ENCODE peak calls at places on chromosomes 13 and 19, in five cellular contexts. T, G, I, A and C are unnamed samples.

GRCh38 chr13:45441633-45442032 is 23.1 kb upstream of the COG3 start:
- DNase-seq in T (no peak), G (peak), I (peak), A (peak), C (no peak)

GRCh38 chr13:29573190-29573589 is 22.3 kb downstream of the SLC7A1 start:
- DNase-seq in T (no peak), G (peak), I (peak), A (peak), C (peak)

GRCh38 chr19:42255766-42256750 is 1.1 kb upstream of the ERF start:
- DNase-seq in T (peak), G (peak), I (peak), A (no peak), C (peak)

GRCh38 chr13:59112375-59112774 is 1051.4 kb downstream of the DIAPH3 start:
- DNase-seq in T (no peak), G (peak), I (no peak), A (no peak), C (no peak)

GRCh38 chr13:110320645-110321044 is 13.6 kb downstream of the COL4A2 start:
- DNase-seq in T (no peak), G (no peak), I (no peak), A (no peak), C (no peak)

GRCh38 chr13:96958286-96958891 is 35.9 kb downstream of the OXGR1 start:
- DNase-seq in T (peak), G (peak), I (peak), A (peak), C (no peak)

GRCh38 chr13:76991796-76992547 is at the start of gene CLN5:
- DNase-seq in T (peak), G (peak), I (peak), A (peak), C (peak)

GRCh38 chr19:19655641-19656343 is 7.7 kb downstream of the ATP13A1 start:
- DNase-seq in T (no peak), G (no peak), I (no peak), A (no peak), C (no peak)

GRCh38 chr13:25922373-25922772 is 129.4 kb downstream of the SHISA2 start:
- DNase-seq in T (no peak), G (no peak), I (no peak), A (no peak), C (no peak)

GRCh38 chr13:75724742-75725504 is 88.8 kb downstream of the LMO7 start:
- DNase-seq in T (peak), G (no peak), I (no peak), A (no peak), C (no peak)

GRCh38 chr13:71459708-71460107 is 407.3 kb downstream of the DACH1 start:
- DNase-seq in T (no peak), G (no peak), I (no peak), A (no peak), C (no peak)

GRCh38 chr19:3986260-3987041 is 1.2 kb upstream of the EEF2 start:
- DNase-seq in T (peak), G (peak), I (peak), A (peak), C (no peak)

GRCh38 chr19:50906217-50906616 is 5.0 kb downstream of the KLK4 start:
- DNase-seq in T (peak), G (no peak), I (no peak), A (no peak), C (no peak)

GRCh38 chr13:37741536-37741935 is 128.0 kb downstream of the TRPC4 start:
- DNase-seq in T (no peak), G (peak), I (peak), A (no peak), C (no peak)

GRCh38 chr19:40502647-40503046 is 35.8 kb downstream of the SPTBN4 start:
- DNase-seq in T (no peak), G (no peak), I (no peak), A (no peak), C (no peak)

GRCh38 chr13:62293081-62293480 is 877.4 kb upstream of the PCDH20 start:
- DNase-seq in T (peak), G (no peak), I (peak), A (no peak), C (no peak)

GRCh38 chr13:107459430-107459829 is 755.9 kb downstream of the LIG4 start:
- DNase-seq in T (no peak), G (no peak), I (no peak), A (no peak), C (no peak)

GRCh38 chr19:44807652-44808462 is 1.0 kb upstream of the BCAM start:
- DNase-seq in T (no peak), G (peak), I (peak), A (no peak), C (no peak)

GRCh38 chr13:112012004-112012704 is 54.8 kb upstream of the SOX1 start:
- DNase-seq in T (no peak), G (no peak), I (no peak), A (no peak), C (no peak)

GRCh38 chr19:16051254-16052025 is 24.9 kb upstream of the TPM4 start:
- DNase-seq in T (no peak), G (no peak), I (no peak), A (no peak), C (no peak)

GRCh38 chr19:12841094-12841493 is 2.8 kb downstream of the MAST1 start:
- DNase-seq in T (peak), G (no peak), I (no peak), A (no peak), C (no peak)

GRCh38 chr13:113837554-113838355 is 26.1 kb downstream of the GAS6 start:
- DNase-seq in T (peak), G (peak), I (peak), A (no peak), C (peak)

GRCh38 chr19:3184847-3185481 is 766 bp upstream of the NCLN start:
- DNase-seq in T (peak), G (peak), I (peak), A (peak), C (no peak)